ENCODE peak calls at places on chromosomes 11 and 22, in nine cellular contexts. Y is Kasumi-1; M is non-pigmented ciliary epithelial cell; U is omental fat pad; B is NCI-H1092 treated with DMSO at 0.1 percent for 48 hours; R is epithelial cell of esophagus; N is Caco-2; V is T-helper 17 cell; P is stimulated activated CD4-positive, alpha-beta T cell treated with anti-CD3 and anti-CD28 coated beads, Interleukin-12 subunit alpha, Interleukin-12 subunit beta, amount 100 ng/mL, for 24 hours. H is an unnamed sample.

GRCh38 chr22:31604746-31605705 is 57.0 kb downstream of the PISD start:
- DNase-seq in Y (peak; percentile 29), V (no peak), R (no peak), U (no peak), P (no peak), M (no peak), B (no peak), N (no peak), H (no peak)

GRCh38 chr11:117612111-117612510 is 184.9 kb downstream of the DSCAML1 start:
- DNase-seq in Y (no peak), N (no peak), V (no peak), U (no peak), P (no peak), B (no peak), R (no peak), M (no peak), H (no peak)

GRCh38 chr11:118606157-118606843 is 1.1 kb upstream of the PHLDB1 start:
- DNase-seq in M (no peak), U (no peak), P (no peak), B (no peak), V (no peak), N (no peak), R (no peak), Y (no peak), H (no peak)

GRCh38 chr22:41822289-41823057 is 10.4 kb upstream of the SREBF2 start:
- DNase-seq in V (no peak), P (no peak), Y (peak; percentile 51), R (peak; percentile 78), B (peak; percentile 64), M (peak; percentile 32), U (no peak), N (peak; percentile 54), H (no peak)

GRCh38 chr22:20945578-20945934 is 21.5 kb upstream of the AIFM3 start:
- DNase-seq in R (no peak), V (no peak), U (no peak), N (no peak), M (no peak), Y (no peak), P (no peak), B (no peak), H (no peak)

GRCh38 chr11:110430267-110431211 is 791 bp downstream of the FDX1 start:
- DNase-seq in B (peak; percentile 58), V (no peak), M (no peak), R (peak; percentile 57), P (peak; percentile 8), U (no peak), Y (peak; percentile 31), N (no peak), H (no peak)

GRCh38 chr11:94766656-94767291 is 1.4 kb upstream of the AMOTL1 start:
- DNase-seq in V (no peak), U (no peak), N (peak; percentile 52), Y (no peak), B (no peak), R (peak; percentile 86), P (no peak), M (no peak), H (no peak)

GRCh38 chr11:92552942-92553341 is 328.3 kb downstream of the FAT3 start:
- DNase-seq in B (peak; percentile 11), Y (peak; percentile 41), U (no peak), N (no peak), R (peak; percentile 4), M (no peak), P (no peak), V (no peak), H (no peak)

GRCh38 chr11:67194096-67194495 is 72.2 kb upstream of the GRK2 start:
- DNase-seq in Y (no peak), B (no peak), M (no peak), V (no peak), N (no peak), R (no peak), P (no peak), U (no peak), H (no peak)

GRCh38 chr22:23678133-23678532 is 12.7 kb upstream of the RGL4 start:
- DNase-seq in Y (no peak), R (no peak), M (no peak), B (no peak), V (no peak), N (no peak), U (no peak), P (no peak), H (no peak)

GRCh38 chr11:2690596-2691354 is 9.0 kb downstream of the KCNQ1OT1 start:
- DNase-seq in P (no peak), B (no peak), R (no peak), N (no peak), U (no peak), V (no peak), Y (no peak), M (no peak), H (no peak)

GRCh38 chr11:113048820-113049555 is 87.8 kb downstream of the NCAM1 start:
- DNase-seq in Y (no peak), P (no peak), V (no peak), U (no peak), B (no peak), N (no peak), M (peak; percentile 5), R (peak; percentile 84), H (peak; percentile 12)